ENCODE peak calls at places on chromosomes 6 and 20, in nine cellular contexts. U is heart right ventricle, J is hepatocyte, E is tibial nerve, I is small intestine, V is pancreas, B is PC-9, P is GM23248, W is upper lobe of right lung. F is an unnamed sample.

GRCh38 chr6:169864148-169865030 is 113.0 kb downstream of the ERMARD start:
- DNase-seq in J (no peak), E (no peak), P (no peak), I (peak; percentile 57), V (peak; percentile 49), B (no peak), U (no peak), W (no peak), F (no peak)

GRCh38 chr6:15260099-15260821 is 14.4 kb downstream of the JARID2 start:
- DNase-seq in U (no peak), E (no peak), P (peak; percentile 67), V (no peak), J (no peak), B (no peak), W (no peak), I (no peak), F (no peak)

GRCh38 chr6:34128045-34128444 is 17.8 kb downstream of the GRM4 start:
- DNase-seq in U (no peak), V (no peak), E (no peak), P (no peak), W (no peak), J (no peak), B (no peak), I (no peak), F (no peak)

GRCh38 chr6:24359640-24360454 is 2.0 kb upstream of the DCDC2 start:
- DNase-seq in B (peak; percentile 89), J (peak; percentile 93), E (peak; percentile 26), U (peak; percentile 16), I (peak; percentile 63), W (peak; percentile 93), V (peak; percentile 91), P (peak; percentile 86), F (peak; percentile 72)

GRCh38 chr6:20056350-20056992 is 155.8 kb downstream of the MBOAT1 start:
- DNase-seq in B (peak; percentile 8), E (peak; percentile 29), J (peak; percentile 84), V (peak; percentile 25), P (peak; percentile 79), U (no peak), W (no peak), I (peak; percentile 31), F (peak; percentile 34)

GRCh38 chr6:136723780-136724179 is 68.5 kb downstream of the MAP3K5 start:
- DNase-seq in V (peak; percentile 23), P (no peak), I (peak; percentile 40), B (no peak), U (no peak), W (peak; percentile 65), J (no peak), E (no peak), F (no peak)

GRCh38 chr6:27726620-27727023 is 185.6 kb downstream of the OR2B2 start:
- DNase-seq in E (no peak), V (no peak), B (no peak), P (no peak), J (no peak), I (no peak), U (no peak), W (no peak), F (peak; percentile 60)

GRCh38 chr20:4978050-4978918 is 23.0 kb downstream of the SLC23A2 start:
- DNase-seq in I (no peak), J (no peak), W (no peak), B (no peak), V (no peak), P (no peak), E (no peak), U (no peak), F (no peak)

GRCh38 chr6:7124631-7125030 is 16.9 kb downstream of the RREB1 start:
- DNase-seq in U (no peak), V (no peak), B (no peak), E (no peak), P (peak; percentile 54), W (no peak), J (no peak), I (no peak), F (no peak)

GRCh38 chr6:7107578-7108195 is at the start of gene RREB1:
- DNase-seq in B (peak; percentile 40), I (peak; percentile 78), U (peak; percentile 70), J (peak; percentile 89), W (peak; percentile 84), P (peak; percentile 87), V (peak; percentile 51), E (peak; percentile 75), F (peak; percentile 55)

GRCh38 chr6:166005401-166005845 is 162.2 kb downstream of the TBXT start:
- DNase-seq in I (no peak), V (peak; percentile 53), J (peak; percentile 37), E (no peak), B (no peak), W (no peak), P (peak; percentile 60), U (peak; percentile 72), F (no peak)

GRCh38 chr6:28537509-28538140 is 11.9 kb downstream of the GPX5 start:
- DNase-seq in E (no peak), W (no peak), V (no peak), P (peak; percentile 2), I (no peak), J (peak; percentile 60), U (no peak), B (no peak), F (peak; percentile 57)

GRCh38 chr6:39314273-39314790 is at the start of gene KCNK17:
- DNase-seq in P (no peak), I (no peak), B (no peak), U (no peak), J (no peak), W (no peak), E (no peak), V (no peak), F (no peak)

GRCh38 chr6:145756170-145756662 is 20.9 kb upstream of the EPM2A start:
- DNase-seq in I (peak; percentile 31), P (peak; percentile 79), U (peak; percentile 40), J (peak; percentile 58), V (peak; percentile 30), W (no peak), E (peak; percentile 28), B (peak; percentile 61), F (peak; percentile 95)

GRCh38 chr6:7726416-7727149 is 684 bp downstream of the BMP6 start:
- DNase-seq in U (no peak), E (no peak), W (no peak), V (peak; percentile 11), I (no peak), B (peak; percentile 11), P (peak; percentile 47), J (peak; percentile 14), F (no peak)

GRCh38 chr20:57555457-57556184 is 5.3 kb upstream of the PCK1 start:
- DNase-seq in P (no peak), V (no peak), U (no peak), B (no peak), I (no peak), W (no peak), J (no peak), E (no peak), F (no peak)
- H3K27me3 ChIP-seq in P (peaks cover 74% of the 10 kb centered on the region), V (no peaks in the 10 kb centered on the region), U (peaks cover 24% of the 10 kb centered on the region), B (peaks cover 100% of the 10 kb centered on the region), I (no peaks in the 10 kb centered on the region), W (peaks cover 18% of the 10 kb centered on the region), J (peaks cover 2% of the 10 kb centered on the region), E (no peaks in the 10 kb centered on the region), F (peaks cover 3% of the 10 kb centered on the region)

DNA sequence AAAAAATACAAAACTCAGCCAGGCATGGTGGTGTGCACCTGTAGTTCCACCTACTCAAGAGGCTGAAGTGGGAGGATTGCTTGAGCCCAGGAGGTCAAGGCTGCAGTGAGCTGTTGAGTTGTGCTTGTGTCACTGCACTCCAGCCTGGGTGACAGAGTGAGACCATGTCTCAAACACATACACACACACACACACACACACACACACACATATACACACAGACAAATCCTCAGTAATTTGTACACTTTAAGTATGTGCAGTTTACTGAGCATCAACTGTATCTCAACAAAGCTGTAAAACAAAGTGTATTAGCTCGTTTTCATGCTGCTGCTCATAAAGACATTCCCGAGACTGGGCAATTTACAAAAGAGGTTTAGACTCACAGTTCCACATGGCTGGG is 7.3 kb downstream of the TFB1M start:
- DNase-seq in U (no peak), V (no peak), J (no peak), B (no peak), E (no peak), I (no peak), P (no peak), W (no peak), F (no peak)
- H3K36me3 ChIP-seq in U (no peaks in the 10 kb centered on the region), V (no peaks in the 10 kb centered on the region), J (no peaks in the 10 kb centered on the region), B (peaks cover 36% of the 10 kb centered on the region), E (no peaks in the 10 kb centered on the region), I (peaks cover 3% of the 10 kb centered on the region), P (no peaks in the 10 kb centered on the region), W (peaks cover 47% of the 10 kb centered on the region), F (peaks cover 17% of the 10 kb centered on the region)

GRCh38 chr20:58092353-58092752 is 136.1 kb downstream of the ANKRD60 start:
- DNase-seq in W (no peak), J (no peak), V (no peak), B (no peak), I (no peak), P (no peak), E (no peak), U (no peak), F (no peak)

GRCh38 chr20:58094160-58094559 is 134.3 kb downstream of the ANKRD60 start:
- DNase-seq in U (no peak), V (no peak), E (no peak), W (no peak), I (no peak), J (no peak), B (no peak), P (no peak), F (no peak)

GRCh38 chr20:58091810-58092209 is 136.6 kb downstream of the ANKRD60 start:
- DNase-seq in E (no peak), B (no peak), P (no peak), J (no peak), I (no peak), V (no peak), U (no peak), W (no peak), F (no peak)

GRCh38 chr20:58094698-58095097 is 133.8 kb downstream of the ANKRD60 start:
- DNase-seq in J (no peak), E (no peak), W (no peak), B (no peak), I (no peak), P (no peak), V (no peak), U (no peak), F (no peak)

DNA sequence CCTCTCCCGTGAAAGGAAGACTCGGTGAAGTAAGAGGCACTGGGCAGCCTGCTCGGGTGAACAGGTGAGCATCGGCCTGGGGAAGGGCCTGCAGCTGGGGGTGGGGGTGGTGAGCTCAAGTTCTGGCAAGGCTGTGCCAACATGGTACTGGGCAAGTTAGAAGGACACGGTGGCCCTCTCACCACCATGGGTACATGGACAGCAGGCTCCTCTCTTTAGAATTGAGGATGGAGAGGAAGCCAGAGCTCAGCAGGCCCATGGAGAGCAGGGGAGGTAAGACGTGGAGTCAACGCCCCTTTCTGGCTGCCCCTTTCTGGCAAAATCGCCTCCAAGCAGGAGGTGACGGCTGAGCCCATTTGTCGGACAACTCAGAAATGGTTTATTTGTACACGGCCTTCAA is 135.6 kb downstream of the ANKRD60 start:
- DNase-seq in P (no peak), B (no peak), W (no peak), J (no peak), E (no peak), V (no peak), I (no peak), U (no peak), F (no peak)
- H3K27me3 ChIP-seq in P (no peaks in the 10 kb centered on the region), B (no peaks in the 10 kb centered on the region), W (no peaks in the 10 kb centered on the region), J (no peaks in the 10 kb centered on the region), E (no peaks in the 10 kb centered on the region), V (no peaks in the 10 kb centered on the region), I (no peaks in the 10 kb centered on the region), U (no peaks in the 10 kb centered on the region), F (no peaks in the 10 kb centered on the region)

DNA sequence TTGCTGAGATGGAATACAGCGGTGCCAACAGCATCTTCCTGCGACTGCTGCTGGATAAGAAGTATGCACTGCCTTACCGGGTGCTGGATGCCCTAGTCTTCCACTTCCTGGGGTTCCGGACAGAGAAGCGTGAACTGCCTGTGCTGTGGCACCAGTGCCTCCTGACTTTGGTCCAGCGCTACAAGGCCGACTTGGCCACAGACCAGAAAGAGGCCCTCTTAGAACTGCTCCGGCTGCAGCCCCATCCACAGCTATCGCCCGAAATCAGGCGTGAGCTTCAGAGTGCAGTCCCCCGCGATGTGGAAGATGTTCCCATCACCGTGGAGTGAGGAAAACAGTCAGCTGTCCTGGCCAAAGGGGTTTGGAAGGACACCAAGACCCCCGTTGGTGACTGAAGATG is 9.2 kb downstream of the CCND3 start:
- DNase-seq in B (no peak), V (no peak), J (no peak), W (no peak), P (no peak), U (no peak), E (no peak), I (no peak), F (no peak)
- H3K36me3 ChIP-seq in B (peaks cover 49% of the 10 kb centered on the region), V (peaks cover 4% of the 10 kb centered on the region), J (no peaks in the 10 kb centered on the region), W (peaks cover 88% of the 10 kb centered on the region), P (peaks cover 63% of the 10 kb centered on the region), U (no peaks in the 10 kb centered on the region), E (no peaks in the 10 kb centered on the region), I (peaks cover 26% of the 10 kb centered on the region), F (peaks cover 88% of the 10 kb centered on the region)